ENCODE peak calls at places on chromosomes 13 and 19, in six cellular contexts. One of them, this sample, is unnamed.

GRCh38 chr19:29593869-29594268 is 12.2 kb upstream of the POP4 start:
- DNase-seq in colonic mucosa: no peak
- DNase-seq in lung: no peak
- DNase-seq in IMR-90: no peak
- DNase-seq in sigmoid colon: no peak
- DNase-seq in testis: no peak
- DNase-seq in this sample: no peak

GRCh38 chr13:99759163-99759552 is 212.4 kb downstream of the ZIC5 start:
- DNase-seq in IMR-90: no peak
- DNase-seq in lung: no peak
- DNase-seq in colonic mucosa: no peak
- DNase-seq in testis: no peak
- DNase-seq in sigmoid colon: no peak
- DNase-seq in this sample: no peak

GRCh38 chr19:52600639-52601024 is 30.5 kb downstream of the ZNF701 start:
- DNase-seq in colonic mucosa: peak
- DNase-seq in IMR-90: peak
- DNase-seq in lung: no peak
- DNase-seq in sigmoid colon: peak
- DNase-seq in testis: peak
- DNase-seq in this sample: no peak

GRCh38 chr13:44576396-44577235 is 486 bp upstream of the TSC22D1 start:
- DNase-seq in testis: no peak
- DNase-seq in colonic mucosa: no peak
- DNase-seq in lung: no peak
- DNase-seq in sigmoid colon: peak
- DNase-seq in IMR-90: no peak
- DNase-seq in this sample: peak

GRCh38 chr13:104086205-104086604 is 1020.0 kb upstream of the SLC10A2 start:
- DNase-seq in sigmoid colon: no peak
- DNase-seq in testis: no peak
- DNase-seq in colonic mucosa: no peak
- DNase-seq in IMR-90: peak
- DNase-seq in lung: no peak
- DNase-seq in this sample: no peak

GRCh38 chr19:5153601-5154128 is 184.8 kb downstream of the KDM4B start:
- DNase-seq in testis: no peak
- DNase-seq in sigmoid colon: no peak
- DNase-seq in IMR-90: no peak
- DNase-seq in colonic mucosa: no peak
- DNase-seq in lung: no peak
- DNase-seq in this sample: no peak

GRCh38 chr19:566403-566802 is 6.0 kb upstream of the BSG start:
- DNase-seq in colonic mucosa: no peak
- DNase-seq in IMR-90: peak
- DNase-seq in testis: peak
- DNase-seq in sigmoid colon: peak
- DNase-seq in lung: no peak
- DNase-seq in this sample: peak

GRCh38 chr13:28636677-28637317 is 22.1 kb upstream of the POMP start:
- DNase-seq in colonic mucosa: peak
- DNase-seq in testis: peak
- DNase-seq in lung: peak
- DNase-seq in IMR-90: peak
- DNase-seq in sigmoid colon: no peak
- DNase-seq in this sample: no peak

GRCh38 chr19:55400281-55401087 is 7.1 kb downstream of the UBE2S start:
- DNase-seq in sigmoid colon: no peak
- DNase-seq in lung: no peak
- DNase-seq in colonic mucosa: no peak
- DNase-seq in IMR-90: no peak
- DNase-seq in testis: no peak
- DNase-seq in this sample: no peak

GRCh38 chr13:68386808-68387207 is 1156.7 kb upstream of the PCDH9 start:
- DNase-seq in colonic mucosa: no peak
- DNase-seq in sigmoid colon: no peak
- DNase-seq in lung: no peak
- DNase-seq in IMR-90: no peak
- DNase-seq in testis: no peak
- DNase-seq in this sample: no peak

GRCh38 chr13:100154835-100155463 is 66.1 kb downstream of the PCCA start:
- DNase-seq in testis: no peak
- DNase-seq in IMR-90: no peak
- DNase-seq in sigmoid colon: no peak
- DNase-seq in colonic mucosa: no peak
- DNase-seq in lung: no peak
- DNase-seq in this sample: no peak

GRCh38 chr19:2602391-2603181 is 99.9 kb downstream of the GNG7 start:
- DNase-seq in testis: peak
- DNase-seq in sigmoid colon: peak
- DNase-seq in IMR-90: peak
- DNase-seq in lung: peak
- DNase-seq in colonic mucosa: peak
- DNase-seq in this sample: no peak

DNA sequence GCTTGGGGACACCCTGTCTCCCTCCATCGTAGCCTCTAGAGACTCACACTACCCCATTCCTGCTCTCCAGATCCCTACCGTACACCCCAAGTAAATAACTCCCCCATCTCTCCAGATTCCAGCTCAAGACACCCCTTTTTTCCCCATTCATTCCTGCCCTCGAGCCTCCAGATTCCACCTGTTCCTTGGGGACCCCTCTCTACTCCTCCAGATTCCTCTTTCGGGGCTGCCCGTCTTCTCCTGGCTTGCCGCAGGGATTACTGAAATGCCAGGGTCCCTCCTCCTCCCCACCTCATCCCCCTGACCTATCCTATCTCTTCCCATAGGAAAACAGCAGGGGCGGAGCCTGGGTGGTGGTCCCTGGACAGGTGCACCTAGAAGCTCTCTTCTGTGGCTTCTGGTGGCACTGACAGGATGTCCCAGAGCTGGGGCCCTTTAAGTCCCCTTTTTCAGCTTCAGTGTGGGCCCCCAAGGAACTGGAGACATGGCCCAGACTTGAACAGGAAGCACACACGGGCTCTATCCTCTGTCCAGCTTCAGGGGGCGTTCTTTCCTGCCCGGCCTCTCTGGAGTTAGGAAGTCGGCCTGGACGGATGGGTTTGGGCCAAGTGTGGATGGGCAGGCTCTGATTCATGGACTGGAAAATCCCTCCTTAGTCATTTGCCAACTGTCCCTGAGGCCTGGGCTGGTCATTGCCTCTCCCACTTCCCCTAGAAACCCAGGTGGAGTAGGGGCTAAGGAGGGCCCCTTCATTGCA is 1.2 kb downstream of the ZSWIM4 start:
- DNase-seq in sigmoid colon: peak
- DNase-seq in lung: peak
- DNase-seq in IMR-90: peak
- DNase-seq in testis: peak
- DNase-seq in colonic mucosa: peak
- DNase-seq in this sample: no peak
- TF ChIP-seq CTCF in sigmoid colon: no peak
- TF ChIP-seq CTCF in lung: no peak
- TF ChIP-seq CTCF in IMR-90: peak
- TF ChIP-seq CTCF in testis: no peak
- TF ChIP-seq CTCF in colonic mucosa: no peak
- TF ChIP-seq CTCF in this sample: no peak

GRCh38 chr13:52161193-52161646 is 1.8 kb upstream of the NEK3 start:
- DNase-seq in lung: no peak
- DNase-seq in testis: no peak
- DNase-seq in IMR-90: no peak
- DNase-seq in sigmoid colon: no peak
- DNase-seq in colonic mucosa: peak
- DNase-seq in this sample: no peak
- H3K27ac ChIP-seq in lung: no peak
- H3K27ac ChIP-seq in testis: no peak
- H3K27ac ChIP-seq in IMR-90: no peak
- H3K27ac ChIP-seq in sigmoid colon: no peak
- H3K27ac ChIP-seq in colonic mucosa: peak
- H3K27ac ChIP-seq in this sample: no peak

GRCh38 chr19:10964903-10965302 is 4.1 kb downstream of the SMARCA4 start:
- DNase-seq in lung: no peak
- DNase-seq in IMR-90: no peak
- DNase-seq in sigmoid colon: no peak
- DNase-seq in testis: no peak
- DNase-seq in colonic mucosa: no peak
- DNase-seq in this sample: no peak
- TF ChIP-seq CTCF in lung: no peak
- TF ChIP-seq CTCF in IMR-90: no peak
- TF ChIP-seq CTCF in sigmoid colon: no peak
- TF ChIP-seq CTCF in testis: no peak
- TF ChIP-seq CTCF in colonic mucosa: no peak
- TF ChIP-seq CTCF in this sample: no peak

GRCh38 chr13:43269037-43269476 is 245.7 kb downstream of the DNAJC15 start:
- DNase-seq in lung: peak
- DNase-seq in colonic mucosa: peak
- DNase-seq in testis: no peak
- DNase-seq in IMR-90: peak
- DNase-seq in sigmoid colon: peak
- DNase-seq in this sample: no peak
- H3K27ac ChIP-seq in lung: no peak
- H3K27ac ChIP-seq in colonic mucosa: peak
- H3K27ac ChIP-seq in testis: no peak
- H3K27ac ChIP-seq in IMR-90: peak
- H3K27ac ChIP-seq in sigmoid colon: peak
- H3K27ac ChIP-seq in this sample: no peak

This sample was measured in HL-60.